ENCODE peak calls at places on chromosomes 6 and 20, in six cellular contexts. B is AG09319, C is neural crest cell, D is pancreas, J is heart left ventricle, E is breast epithelium. M is an unnamed sample.

GRCh38 chr6:90194371-90194841 is 102.2 kb downstream of the BACH2 start:
- DNase-seq in J (no peak), E (no peak), B (peak; percentile 34), D (no peak), C (no peak), M (no peak)

GRCh38 chr6:21305827-21306469 is 287.6 kb upstream of the SOX4 start:
- DNase-seq in C (no peak), E (no peak), J (no peak), D (no peak), B (peak; percentile 20), M (no peak)

GRCh38 chr6:36755435-36756348 is 58.1 kb downstream of the RAB44 start:
- DNase-seq in J (no peak), C (no peak), E (no peak), B (no peak), D (no peak), M (no peak)

GRCh38 chr6:27601668-27602254 is 128.9 kb upstream of the ZNF184 start:
- DNase-seq in C (no peak), D (no peak), B (no peak), E (no peak), J (no peak), M (peak; percentile 27)

GRCh38 chr20:21003902-21004301 is 102.3 kb downstream of the LINC00237 start:
- DNase-seq in E (no peak), C (no peak), J (no peak), B (no peak), D (no peak), M (no peak)

GRCh38 chr6:87808005-87808757 is 106.1 kb upstream of the AKIRIN2 start:
- DNase-seq in E (no peak), B (no peak), C (no peak), D (no peak), J (no peak), M (no peak)

GRCh38 chr6:82073484-82073883 is 174.1 kb downstream of the IBTK start:
- DNase-seq in B (no peak), E (no peak), J (no peak), C (no peak), D (no peak), M (no peak)

GRCh38 chr20:13858496-13859270 is 73.9 kb downstream of the NDUFAF5 start:
- DNase-seq in E (no peak), J (no peak), B (no peak), C (no peak), D (no peak), M (no peak)

GRCh38 chr20:54432966-54433365 is 42.4 kb upstream of the DOK5 start:
- DNase-seq in C (no peak), B (no peak), D (no peak), J (no peak), E (no peak), M (no peak)

GRCh38 chr6:121726596-121726995 is 291.1 kb downstream of the GJA1 start:
- DNase-seq in D (no peak), J (no peak), E (no peak), C (no peak), B (no peak), M (no peak)

GRCh38 chr6:138752017-138752416 is 21.6 kb upstream of the CCDC28A start:
- DNase-seq in C (no peak), E (no peak), J (no peak), B (no peak), D (no peak), M (peak; percentile 4)

GRCh38 chr20:1524004-1524403 is 32.8 kb upstream of the SIRPB2 start:
- DNase-seq in E (no peak), B (no peak), J (no peak), D (no peak), C (no peak), M (no peak)

GRCh38 chr20:23257106-23257761 is 93.4 kb upstream of the NXT1 start:
- DNase-seq in C (no peak), J (no peak), D (no peak), B (no peak), E (no peak), M (no peak)

GRCh38 chr6:158415666-158416065 is 103.4 kb downstream of the TULP4 start:
- DNase-seq in J (no peak), B (no peak), E (no peak), C (no peak), D (no peak), M (no peak)

GRCh38 chr6:104591573-104592334 is 268.0 kb downstream of the HACE1 start:
- DNase-seq in J (no peak), C (no peak), E (no peak), B (no peak), D (no peak), M (no peak)

GRCh38 chr6:2866183-2866846 is 24.7 kb upstream of the SERPINB1 start:
- DNase-seq in D (no peak), E (no peak), J (no peak), B (no peak), C (no peak), M (no peak)

GRCh38 chr6:114389111-114389510 is 46.3 kb upstream of the HS3ST5 start:
- DNase-seq in D (no peak), C (no peak), B (no peak), J (no peak), E (no peak), M (no peak)

GRCh38 chr6:97292671-97293070 is 9.7 kb upstream of the MMS22L start:
- DNase-seq in J (no peak), E (no peak), C (no peak), D (no peak), B (no peak), M (no peak)

GRCh38 chr6:112311950-112312547 is 35.1 kb upstream of the RFPL4B start:
- DNase-seq in D (no peak), B (no peak), C (no peak), E (no peak), J (no peak), M (no peak)

GRCh38 chr20:10505320-10506226 is 70.5 kb downstream of the SLX4IP start:
- DNase-seq in C (no peak), E (peak; percentile 44), J (no peak), D (no peak), B (no peak), M (no peak)

GRCh38 chr20:44959082-44959895 is 908 bp downstream of the TOMM34 start:
- DNase-seq in J (no peak), C (no peak), E (no peak), B (no peak), D (no peak), M (no peak)

GRCh38 chr6:165890404-165890735 is 227.3 kb upstream of the PDE10A start:
- DNase-seq in C (no peak), D (no peak), B (no peak), E (no peak), J (no peak), M (no peak)

GRCh38 chr6:165894228-165894825 is 231.3 kb upstream of the PDE10A start:
- DNase-seq in B (no peak), E (no peak), D (no peak), C (no peak), J (no peak), M (no peak)

GRCh38 chr6:165893431-165893830 is 230.4 kb upstream of the PDE10A start:
- DNase-seq in D (no peak), B (no peak), E (no peak), J (no peak), C (no peak), M (no peak)

GRCh38 chr6:165889636-165890403 is 226.8 kb upstream of the PDE10A start:
- DNase-seq in J (no peak), C (peak; percentile 54), B (no peak), E (no peak), D (peak; percentile 27), M (peak; percentile 62)

GRCh38 chr6:165891320-165891719 is 228.3 kb upstream of the PDE10A start:
- DNase-seq in C (no peak), D (no peak), E (no peak), B (no peak), J (no peak), M (no peak)
- TF ChIP-seq CTCF in C (no peak), D (no peak), E (no peak), B (no peak), J (no peak), M (no peak)

DNA sequence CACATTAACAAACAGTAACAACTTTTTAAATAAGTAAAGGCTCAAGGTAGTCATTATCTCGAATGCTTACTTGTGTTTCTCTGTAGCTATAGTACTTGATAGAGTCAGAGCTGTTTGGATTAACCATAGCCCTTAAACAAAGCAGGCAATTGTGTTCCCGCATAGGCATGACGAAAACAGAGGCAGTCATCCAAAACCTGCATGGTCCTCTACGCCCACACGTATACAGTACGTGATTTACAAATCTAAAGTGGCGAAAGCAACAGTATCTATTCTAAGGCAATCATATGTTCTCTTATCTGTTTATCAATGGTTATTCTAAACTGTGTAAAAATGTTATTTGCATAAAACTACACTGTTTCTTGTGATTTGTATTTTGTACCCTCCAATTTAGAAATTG is 31.8 kb downstream of the HFE start:
- DNase-seq in B (no peak), E (no peak), J (no peak), D (no peak), C (no peak), M (no peak)
- TF ChIP-seq CTCF in B (no peak), E (no peak), J (no peak), D (no peak), C (no peak), M (no peak)

GRCh38 chr6:48919555-48919954 is 543.5 kb downstream of the MMUT start:
- DNase-seq in E (no peak), B (no peak), D (no peak), J (no peak), C (no peak), M (no peak)

GRCh38 chr6:48916523-48917050 is 546.5 kb downstream of the MMUT start:
- DNase-seq in D (no peak), C (no peak), E (no peak), B (no peak), J (no peak), M (no peak)

GRCh38 chr6:48917233-48917632 is 545.8 kb downstream of the MMUT start:
- DNase-seq in E (no peak), B (no peak), C (no peak), J (no peak), D (no peak), M (no peak)

GRCh38 chr6:48912503-48912902 is 550.5 kb downstream of the MMUT start:
- DNase-seq in B (no peak), D (no peak), J (no peak), C (no peak), E (no peak), M (no peak)

GRCh38 chr6:48915591-48915990 is 547.5 kb downstream of the MMUT start:
- DNase-seq in C (no peak), B (no peak), E (no peak), D (no peak), J (no peak), M (no peak)
- TF ChIP-seq CTCF in C (peak; percentile 33), B (no peak), E (no peak), D (no peak), J (no peak), M (no peak)

DNA sequence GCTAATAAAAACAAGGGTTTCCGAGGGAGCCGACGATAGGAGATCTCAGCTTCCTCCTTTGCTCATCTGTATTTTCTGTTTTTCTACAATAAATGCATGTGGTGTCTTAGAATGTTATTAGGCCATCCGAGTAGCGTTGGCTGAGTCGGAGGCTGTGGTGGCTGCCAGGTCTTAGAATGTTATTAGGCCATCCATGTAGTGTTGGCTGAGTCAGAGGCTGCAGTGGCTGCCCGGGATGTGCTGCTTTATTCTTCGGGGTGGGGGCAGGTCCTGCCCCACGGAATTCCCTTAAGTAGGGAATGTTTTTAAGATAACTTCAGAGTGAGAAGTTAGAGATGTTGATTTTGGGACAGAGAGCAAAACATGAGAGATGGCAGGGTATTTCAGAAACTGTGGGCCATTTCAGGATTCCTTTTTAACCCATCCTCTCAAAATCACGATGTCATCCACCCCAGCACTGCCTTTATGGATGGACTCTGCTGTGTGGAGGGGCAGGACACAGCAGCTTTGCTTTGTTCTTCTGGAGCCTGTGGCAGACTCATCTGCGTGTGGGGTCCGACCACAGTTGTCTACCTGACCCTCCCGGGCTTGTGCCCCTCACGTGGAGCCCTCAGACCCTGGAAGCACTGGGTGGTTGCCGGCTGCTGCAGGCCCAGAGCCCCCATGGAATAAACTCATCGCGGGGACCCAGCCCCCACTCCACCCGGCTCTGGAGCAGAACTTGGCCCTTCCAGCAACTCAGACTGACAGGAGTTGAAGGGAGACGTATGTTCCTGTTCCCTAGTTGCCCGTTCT is 20.4 kb downstream of the OSBPL2 start:
- DNase-seq in B (peak; percentile 37), E (no peak), J (peak; percentile 63), D (no peak), C (no peak), M (no peak)
- TF ChIP-seq CTCF in B (no peak), E (no peak), J (no peak), D (no peak), C (no peak), M (no peak)